ENCODE peak calls at places on chromosome 10, in four cellular contexts. C is epithelial cell of esophagus; H is activated naive CD4-positive, alpha-beta T cell; U is GM18507. A is an unnamed sample.

GRCh38 chr10:88651131-88651541 is 13.1 kb upstream of the LIPF start:
- DNase-seq in H (no peak), C (peak), U (no peak), A (no peak)

GRCh38 chr10:113541554-113541902 is 11.3 kb upstream of the HABP2 start:
- DNase-seq in U (no peak), C (no peak), H (no peak), A (no peak)

GRCh38 chr10:111871458-111871857 is 312.1 kb downstream of the GPAM start:
- DNase-seq in C (no peak), H (no peak), U (no peak), A (no peak)

GRCh38 chr10:25113231-25114035 is 61.4 kb upstream of the GPR158 start:
- DNase-seq in C (peak), H (no peak), U (peak), A (no peak)

GRCh38 chr10:131519723-131520122 is 208.2 kb upstream of the TCERG1L start:
- DNase-seq in U (no peak), C (no peak), H (no peak), A (no peak)

GRCh38 chr10:103416436-103417147 is 20.2 kb downstream of the PDCD11 start:
- DNase-seq in U (peak), H (no peak), C (peak), A (no peak)

GRCh38 chr10:80504158-80504811 is 33.4 kb upstream of the SH2D4B start:
- DNase-seq in C (no peak), U (no peak), H (no peak), A (no peak)

GRCh38 chr10:87915406-87915805 is 52.0 kb downstream of the PTEN start:
- DNase-seq in H (no peak), C (no peak), U (no peak), A (no peak)

GRCh38 chr10:108167766-108168165 is 1003.3 kb upstream of the SORCS1 start:
- DNase-seq in H (no peak), U (no peak), C (peak), A (no peak)

GRCh38 chr10:119313645-119314044 is 106.3 kb downstream of the GRK5 start:
- DNase-seq in C (no peak), U (peak), H (no peak), A (no peak)

GRCh38 chr10:132690821-132691610 is 94.9 kb downstream of the NKX6-2 start:
- DNase-seq in C (no peak), U (no peak), H (no peak), A (no peak)

GRCh38 chr10:6426317-6426716 is 153.8 kb downstream of the PRKCQ start:
- DNase-seq in U (no peak), H (no peak), C (no peak), A (no peak)

GRCh38 chr10:33509231-33509871 is 174.9 kb upstream of the NRP1 start:
- DNase-seq in C (peak), H (no peak), U (no peak), A (no peak)